ENCODE peak calls at places on chromosomes 12 and 14, in eight cellular contexts. One of them, this sample, is unnamed.

GRCh38 chr12:57603758-57604453 is 718 bp upstream of the DTX3 start:
- DNase-seq in cardiac muscle cell: peak
- DNase-seq in vagina: no peak
- DNase-seq in CD4-positive, alpha-beta T cell: no peak
- DNase-seq in CD8-positive, alpha-beta memory T cell: no peak
- DNase-seq in lower lobe of right lung: no peak
- DNase-seq in K562: no peak
- DNase-seq in naive thymus-derived CD4-positive, alpha-beta T cell: no peak
- DNase-seq in this sample: peak

GRCh38 chr12:180445-180844 is 33.5 kb downstream of the SLC6A12 start:
- DNase-seq in lower lobe of right lung: peak
- DNase-seq in CD4-positive, alpha-beta T cell: no peak
- DNase-seq in K562: peak
- DNase-seq in CD8-positive, alpha-beta memory T cell: no peak
- DNase-seq in cardiac muscle cell: peak
- DNase-seq in naive thymus-derived CD4-positive, alpha-beta T cell: no peak
- DNase-seq in vagina: no peak
- DNase-seq in this sample: peak

GRCh38 chr12:24921251-24922038 is 27.5 kb downstream of the BCAT1 start:
- DNase-seq in CD8-positive, alpha-beta memory T cell: no peak
- DNase-seq in lower lobe of right lung: no peak
- DNase-seq in vagina: no peak
- DNase-seq in CD4-positive, alpha-beta T cell: no peak
- DNase-seq in naive thymus-derived CD4-positive, alpha-beta T cell: no peak
- DNase-seq in K562: no peak
- DNase-seq in cardiac muscle cell: peak
- DNase-seq in this sample: no peak

GRCh38 chr12:116693259-116694227 is 44.3 kb downstream of the SPRING1 start:
- DNase-seq in naive thymus-derived CD4-positive, alpha-beta T cell: no peak
- DNase-seq in lower lobe of right lung: no peak
- DNase-seq in K562: no peak
- DNase-seq in CD4-positive, alpha-beta T cell: no peak
- DNase-seq in CD8-positive, alpha-beta memory T cell: no peak
- DNase-seq in vagina: no peak
- DNase-seq in cardiac muscle cell: no peak
- DNase-seq in this sample: no peak

GRCh38 chr12:3055712-3056467 is 21.3 kb upstream of the TSPAN9 start:
- DNase-seq in naive thymus-derived CD4-positive, alpha-beta T cell: no peak
- DNase-seq in lower lobe of right lung: no peak
- DNase-seq in K562: no peak
- DNase-seq in vagina: no peak
- DNase-seq in CD4-positive, alpha-beta T cell: no peak
- DNase-seq in CD8-positive, alpha-beta memory T cell: no peak
- DNase-seq in cardiac muscle cell: peak
- DNase-seq in this sample: peak

GRCh38 chr14:60951781-60952435 is 29.0 kb downstream of the TRMT5 start:
- DNase-seq in naive thymus-derived CD4-positive, alpha-beta T cell: no peak
- DNase-seq in cardiac muscle cell: no peak
- DNase-seq in CD4-positive, alpha-beta T cell: no peak
- DNase-seq in K562: no peak
- DNase-seq in CD8-positive, alpha-beta memory T cell: no peak
- DNase-seq in vagina: no peak
- DNase-seq in lower lobe of right lung: no peak
- DNase-seq in this sample: no peak

GRCh38 chr12:12872934-12873275 is 18.5 kb upstream of the GPRC5A start:
- DNase-seq in naive thymus-derived CD4-positive, alpha-beta T cell: no peak
- DNase-seq in CD4-positive, alpha-beta T cell: no peak
- DNase-seq in CD8-positive, alpha-beta memory T cell: no peak
- DNase-seq in cardiac muscle cell: no peak
- DNase-seq in vagina: no peak
- DNase-seq in K562: no peak
- DNase-seq in lower lobe of right lung: no peak
- DNase-seq in this sample: no peak

GRCh38 chr14:25111061-25111601 is 61.2 kb upstream of the STXBP6 start:
- DNase-seq in CD4-positive, alpha-beta T cell: no peak
- DNase-seq in naive thymus-derived CD4-positive, alpha-beta T cell: no peak
- DNase-seq in lower lobe of right lung: no peak
- DNase-seq in cardiac muscle cell: peak
- DNase-seq in CD8-positive, alpha-beta memory T cell: no peak
- DNase-seq in K562: no peak
- DNase-seq in vagina: no peak
- DNase-seq in this sample: peak

GRCh38 chr14:101078105-101078891 is 174.8 kb upstream of the RTL1 start:
- DNase-seq in K562: no peak
- DNase-seq in lower lobe of right lung: no peak
- DNase-seq in naive thymus-derived CD4-positive, alpha-beta T cell: no peak
- DNase-seq in CD8-positive, alpha-beta memory T cell: no peak
- DNase-seq in cardiac muscle cell: no peak
- DNase-seq in vagina: peak
- DNase-seq in CD4-positive, alpha-beta T cell: no peak
- DNase-seq in this sample: no peak

GRCh38 chr12:85866929-85867776 is 6.9 kb upstream of the NTS start:
- DNase-seq in CD4-positive, alpha-beta T cell: no peak
- DNase-seq in K562: peak
- DNase-seq in lower lobe of right lung: no peak
- DNase-seq in cardiac muscle cell: peak
- DNase-seq in CD8-positive, alpha-beta memory T cell: no peak
- DNase-seq in vagina: no peak
- DNase-seq in naive thymus-derived CD4-positive, alpha-beta T cell: no peak
- DNase-seq in this sample: no peak

GRCh38 chr14:33916663-33917565 is 34.0 kb downstream of the EGLN3 start:
- DNase-seq in lower lobe of right lung: no peak
- DNase-seq in CD4-positive, alpha-beta T cell: no peak
- DNase-seq in naive thymus-derived CD4-positive, alpha-beta T cell: no peak
- DNase-seq in cardiac muscle cell: peak
- DNase-seq in vagina: no peak
- DNase-seq in K562: peak
- DNase-seq in CD8-positive, alpha-beta memory T cell: no peak
- DNase-seq in this sample: no peak

GRCh38 chr14:97878727-97879126 is 1081.5 kb downstream of the VRK1 start:
- DNase-seq in vagina: no peak
- DNase-seq in CD4-positive, alpha-beta T cell: peak
- DNase-seq in K562: no peak
- DNase-seq in lower lobe of right lung: no peak
- DNase-seq in naive thymus-derived CD4-positive, alpha-beta T cell: peak
- DNase-seq in CD8-positive, alpha-beta memory T cell: peak
- DNase-seq in cardiac muscle cell: peak
- DNase-seq in this sample: no peak

GRCh38 chr12:122392411-122392810 is 30.1 kb downstream of the CLIP1 start:
- DNase-seq in cardiac muscle cell: no peak
- DNase-seq in lower lobe of right lung: no peak
- DNase-seq in CD4-positive, alpha-beta T cell: no peak
- DNase-seq in vagina: no peak
- DNase-seq in K562: no peak
- DNase-seq in CD8-positive, alpha-beta memory T cell: no peak
- DNase-seq in naive thymus-derived CD4-positive, alpha-beta T cell: no peak
- DNase-seq in this sample: no peak

GRCh38 chr14:22895402-22895801 is 12.4 kb downstream of the REM2 start:
- DNase-seq in CD4-positive, alpha-beta T cell: no peak
- DNase-seq in vagina: no peak
- DNase-seq in K562: no peak
- DNase-seq in naive thymus-derived CD4-positive, alpha-beta T cell: no peak
- DNase-seq in lower lobe of right lung: no peak
- DNase-seq in CD8-positive, alpha-beta memory T cell: no peak
- DNase-seq in cardiac muscle cell: no peak
- DNase-seq in this sample: no peak

GRCh38 chr12:52285172-52285745 is 6.1 kb downstream of the KRT81 start:
- DNase-seq in vagina: peak
- DNase-seq in naive thymus-derived CD4-positive, alpha-beta T cell: no peak
- DNase-seq in K562: no peak
- DNase-seq in CD8-positive, alpha-beta memory T cell: no peak
- DNase-seq in CD4-positive, alpha-beta T cell: no peak
- DNase-seq in lower lobe of right lung: no peak
- DNase-seq in cardiac muscle cell: no peak
- DNase-seq in this sample: no peak

GRCh38 chr14:81269100-81269978 is 48.6 kb upstream of the GTF2A1 start:
- DNase-seq in naive thymus-derived CD4-positive, alpha-beta T cell: peak
- DNase-seq in CD8-positive, alpha-beta memory T cell: no peak
- DNase-seq in CD4-positive, alpha-beta T cell: no peak
- DNase-seq in K562: peak
- DNase-seq in vagina: no peak
- DNase-seq in cardiac muscle cell: peak
- DNase-seq in lower lobe of right lung: no peak
- DNase-seq in this sample: no peak

GRCh38 chr12:130835011-130835410 is 4.0 kb downstream of the STX2 start:
- DNase-seq in CD4-positive, alpha-beta T cell: no peak
- DNase-seq in CD8-positive, alpha-beta memory T cell: no peak
- DNase-seq in vagina: no peak
- DNase-seq in lower lobe of right lung: no peak
- DNase-seq in naive thymus-derived CD4-positive, alpha-beta T cell: no peak
- DNase-seq in K562: peak
- DNase-seq in cardiac muscle cell: no peak
- DNase-seq in this sample: no peak

GRCh38 chr12:88036368-88036965 is 7.3 kb upstream of the C12orf50 start:
- DNase-seq in CD4-positive, alpha-beta T cell: no peak
- DNase-seq in naive thymus-derived CD4-positive, alpha-beta T cell: no peak
- DNase-seq in CD8-positive, alpha-beta memory T cell: no peak
- DNase-seq in K562: peak
- DNase-seq in vagina: no peak
- DNase-seq in lower lobe of right lung: no peak
- DNase-seq in cardiac muscle cell: peak
- DNase-seq in this sample: no peak

GRCh38 chr14:38490273-38490672 is 234.4 kb upstream of the CLEC14A start:
- DNase-seq in naive thymus-derived CD4-positive, alpha-beta T cell: no peak
- DNase-seq in vagina: no peak
- DNase-seq in lower lobe of right lung: no peak
- DNase-seq in K562: no peak
- DNase-seq in CD8-positive, alpha-beta memory T cell: no peak
- DNase-seq in cardiac muscle cell: no peak
- DNase-seq in CD4-positive, alpha-beta T cell: no peak
- DNase-seq in this sample: no peak

GRCh38 chr14:61574514-61574807 is 120.9 kb upstream of the HIF1A start:
- DNase-seq in naive thymus-derived CD4-positive, alpha-beta T cell: no peak
- DNase-seq in cardiac muscle cell: no peak
- DNase-seq in lower lobe of right lung: no peak
- DNase-seq in K562: no peak
- DNase-seq in vagina: no peak
- DNase-seq in CD8-positive, alpha-beta memory T cell: no peak
- DNase-seq in CD4-positive, alpha-beta T cell: no peak
- DNase-seq in this sample: no peak

GRCh38 chr14:79225815-79226214 is 985.5 kb downstream of the DIO2 start:
- DNase-seq in K562: no peak
- DNase-seq in vagina: no peak
- DNase-seq in cardiac muscle cell: no peak
- DNase-seq in naive thymus-derived CD4-positive, alpha-beta T cell: no peak
- DNase-seq in CD8-positive, alpha-beta memory T cell: no peak
- DNase-seq in CD4-positive, alpha-beta T cell: no peak
- DNase-seq in lower lobe of right lung: no peak
- DNase-seq in this sample: no peak

GRCh38 chr14:56752428-56752827 is 57.9 kb downstream of the OTX2 start:
- DNase-seq in K562: no peak
- DNase-seq in CD4-positive, alpha-beta T cell: no peak
- DNase-seq in CD8-positive, alpha-beta memory T cell: no peak
- DNase-seq in naive thymus-derived CD4-positive, alpha-beta T cell: no peak
- DNase-seq in cardiac muscle cell: no peak
- DNase-seq in vagina: no peak
- DNase-seq in lower lobe of right lung: no peak
- DNase-seq in this sample: no peak

GRCh38 chr12:122421815-122422737 is at the start of gene CLIP1:
- DNase-seq in vagina: no peak
- DNase-seq in CD8-positive, alpha-beta memory T cell: peak
- DNase-seq in naive thymus-derived CD4-positive, alpha-beta T cell: peak
- DNase-seq in K562: peak
- DNase-seq in CD4-positive, alpha-beta T cell: peak
- DNase-seq in lower lobe of right lung: peak
- DNase-seq in cardiac muscle cell: peak
- DNase-seq in this sample: peak

GRCh38 chr14:95133282-95133681 is 24.0 kb downstream of the DICER1 start:
- DNase-seq in naive thymus-derived CD4-positive, alpha-beta T cell: no peak
- DNase-seq in cardiac muscle cell: no peak
- DNase-seq in lower lobe of right lung: no peak
- DNase-seq in K562: no peak
- DNase-seq in vagina: no peak
- DNase-seq in CD8-positive, alpha-beta memory T cell: no peak
- DNase-seq in CD4-positive, alpha-beta T cell: no peak
- DNase-seq in this sample: no peak

GRCh38 chr12:64598831-64599230 is 11.5 kb upstream of the RASSF3 start:
- DNase-seq in CD4-positive, alpha-beta T cell: no peak
- DNase-seq in cardiac muscle cell: no peak
- DNase-seq in K562: no peak
- DNase-seq in lower lobe of right lung: no peak
- DNase-seq in vagina: no peak
- DNase-seq in CD8-positive, alpha-beta memory T cell: no peak
- DNase-seq in naive thymus-derived CD4-positive, alpha-beta T cell: no peak
- DNase-seq in this sample: no peak
- H3K27ac ChIP-seq in CD4-positive, alpha-beta T cell: no peak
- H3K27ac ChIP-seq in cardiac muscle cell: no peak
- H3K27ac ChIP-seq in K562: no peak
- H3K27ac ChIP-seq in lower lobe of right lung: no peak
- H3K27ac ChIP-seq in vagina: no peak
- H3K27ac ChIP-seq in CD8-positive, alpha-beta memory T cell: no peak
- H3K27ac ChIP-seq in naive thymus-derived CD4-positive, alpha-beta T cell: no peak
- H3K27ac ChIP-seq in this sample: no peak

GRCh38 chr12:108538796-108539195 is 22.2 kb downstream of the SART3 start:
- DNase-seq in CD4-positive, alpha-beta T cell: no peak
- DNase-seq in K562: no peak
- DNase-seq in CD8-positive, alpha-beta memory T cell: no peak
- DNase-seq in lower lobe of right lung: no peak
- DNase-seq in cardiac muscle cell: no peak
- DNase-seq in naive thymus-derived CD4-positive, alpha-beta T cell: no peak
- DNase-seq in vagina: no peak
- DNase-seq in this sample: no peak

GRCh38 chr12:108543642-108544041 is 17.3 kb downstream of the SART3 start:
- DNase-seq in vagina: no peak
- DNase-seq in naive thymus-derived CD4-positive, alpha-beta T cell: no peak
- DNase-seq in CD4-positive, alpha-beta T cell: no peak
- DNase-seq in CD8-positive, alpha-beta memory T cell: no peak
- DNase-seq in cardiac muscle cell: no peak
- DNase-seq in lower lobe of right lung: no peak
- DNase-seq in K562: no peak
- DNase-seq in this sample: no peak

GRCh38 chr12:108547633-108548172 is 13.3 kb downstream of the SART3 start:
- DNase-seq in K562: no peak
- DNase-seq in vagina: no peak
- DNase-seq in CD4-positive, alpha-beta T cell: no peak
- DNase-seq in naive thymus-derived CD4-positive, alpha-beta T cell: no peak
- DNase-seq in CD8-positive, alpha-beta memory T cell: no peak
- DNase-seq in cardiac muscle cell: no peak
- DNase-seq in lower lobe of right lung: no peak
- DNase-seq in this sample: no peak

GRCh38 chr12:108542320-108542719 is 18.7 kb downstream of the SART3 start:
- DNase-seq in cardiac muscle cell: no peak
- DNase-seq in vagina: no peak
- DNase-seq in naive thymus-derived CD4-positive, alpha-beta T cell: no peak
- DNase-seq in lower lobe of right lung: no peak
- DNase-seq in CD8-positive, alpha-beta memory T cell: no peak
- DNase-seq in K562: no peak
- DNase-seq in CD4-positive, alpha-beta T cell: no peak
- DNase-seq in this sample: no peak
- H3K27ac ChIP-seq in cardiac muscle cell: no peak
- H3K27ac ChIP-seq in vagina: no peak
- H3K27ac ChIP-seq in naive thymus-derived CD4-positive, alpha-beta T cell: no peak
- H3K27ac ChIP-seq in lower lobe of right lung: no peak
- H3K27ac ChIP-seq in CD8-positive, alpha-beta memory T cell: no peak
- H3K27ac ChIP-seq in K562: no peak
- H3K27ac ChIP-seq in CD4-positive, alpha-beta T cell: no peak
- H3K27ac ChIP-seq in this sample: no peak

GRCh38 chr12:124831590-124831989 is 32.1 kb downstream of the SCARB1 start:
- DNase-seq in cardiac muscle cell: no peak
- DNase-seq in vagina: no peak
- DNase-seq in CD4-positive, alpha-beta T cell: no peak
- DNase-seq in naive thymus-derived CD4-positive, alpha-beta T cell: no peak
- DNase-seq in K562: no peak
- DNase-seq in CD8-positive, alpha-beta memory T cell: no peak
- DNase-seq in lower lobe of right lung: no peak
- DNase-seq in this sample: no peak
- H3K27ac ChIP-seq in cardiac muscle cell: no peak
- H3K27ac ChIP-seq in vagina: no peak
- H3K27ac ChIP-seq in CD4-positive, alpha-beta T cell: no peak
- H3K27ac ChIP-seq in naive thymus-derived CD4-positive, alpha-beta T cell: no peak
- H3K27ac ChIP-seq in K562: no peak
- H3K27ac ChIP-seq in CD8-positive, alpha-beta memory T cell: no peak
- H3K27ac ChIP-seq in lower lobe of right lung: no peak
- H3K27ac ChIP-seq in this sample: no peak

GRCh38 chr14:69657961-69658360 is 46.6 kb downstream of the SUSD6 start:
- DNase-seq in vagina: no peak
- DNase-seq in lower lobe of right lung: peak
- DNase-seq in CD8-positive, alpha-beta memory T cell: no peak
- DNase-seq in CD4-positive, alpha-beta T cell: no peak
- DNase-seq in K562: no peak
- DNase-seq in naive thymus-derived CD4-positive, alpha-beta T cell: no peak
- DNase-seq in cardiac muscle cell: peak
- DNase-seq in this sample: no peak
- H3K27ac ChIP-seq in vagina: peak
- H3K27ac ChIP-seq in lower lobe of right lung: peak
- H3K27ac ChIP-seq in CD8-positive, alpha-beta memory T cell: no peak
- H3K27ac ChIP-seq in CD4-positive, alpha-beta T cell: peak
- H3K27ac ChIP-seq in K562: peak
- H3K27ac ChIP-seq in naive thymus-derived CD4-positive, alpha-beta T cell: no peak
- H3K27ac ChIP-seq in cardiac muscle cell: peak
- H3K27ac ChIP-seq in this sample: no peak